ENCODE peak calls at places on chromosomes 4 and X, in six cellular contexts. C, R, U, Y, V and N are unnamed samples.

GRCh38 chr4:118811832-118812231 is 24.1 kb downstream of the SEC24D start:
- DNase-seq in R (no peak), Y (no peak), C (no peak), U (no peak), V (no peak), N (no peak)

GRCh38 chrX:51420610-51421009 is 75.8 kb downstream of the NUDT11 start:
- DNase-seq in V (peak; percentile 29), C (no peak), R (peak; percentile 47), U (peak; percentile 18), Y (no peak), N (peak; percentile 45)

GRCh38 chrX:56757327-56757726 is 28.3 kb downstream of the NBDY start:
- DNase-seq in V (no peak), R (no peak), C (no peak), U (no peak), Y (no peak), N (no peak)

GRCh38 chr4:13492752-13493151 is 8.6 kb upstream of the RAB28 start:
- DNase-seq in C (no peak), R (no peak), Y (no peak), U (no peak), V (no peak), N (no peak)

GRCh38 chrX:124736553-124737240 is 390.3 kb downstream of the SH2D1A start:
- DNase-seq in U (no peak), R (peak; percentile 35), C (peak; percentile 92), V (no peak), Y (no peak), N (no peak)

GRCh38 chrX:2502668-2503519 is 2.1 kb upstream of the DHRSX start:
- DNase-seq in C (no peak), R (no peak), U (peak; percentile 82), V (no peak), Y (peak; percentile 96), N (peak; percentile 18)

GRCh38 chr4:150004481-150004880 is 73.8 kb upstream of the DCLK2 start:
- DNase-seq in C (no peak), U (peak; percentile 61), V (no peak), Y (no peak), R (no peak), N (peak; percentile 58)

GRCh38 chr4:70359115-70359661 is 1.4 kb upstream of the SMR3A start:
- DNase-seq in C (no peak), R (no peak), V (no peak), Y (no peak), U (no peak), N (no peak)

GRCh38 chr4:139085141-139085540 is 69.6 kb downstream of the NOCT start:
- DNase-seq in Y (no peak), V (no peak), R (no peak), C (no peak), U (peak; percentile 37), N (peak; percentile 36)

GRCh38 chrX:102957751-102958150 is 20.7 kb downstream of the RAB40AL start:
- DNase-seq in U (peak; percentile 1), Y (no peak), C (no peak), V (no peak), R (no peak), N (peak; percentile 5)

GRCh38 chr4:40515037-40515397 is 114.6 kb downstream of the RBM47 start:
- DNase-seq in R (no peak), C (no peak), U (no peak), Y (peak; percentile 44), V (no peak), N (peak; percentile 7)
- H3K18ac ChIP-seq in R (no peak overlapping the region), C (no peak overlapping the region), U (no peak overlapping the region), Y (no peak overlapping the region), V (peak overlapping the region; percentile 11), N (no peak overlapping the region)

DNA sequence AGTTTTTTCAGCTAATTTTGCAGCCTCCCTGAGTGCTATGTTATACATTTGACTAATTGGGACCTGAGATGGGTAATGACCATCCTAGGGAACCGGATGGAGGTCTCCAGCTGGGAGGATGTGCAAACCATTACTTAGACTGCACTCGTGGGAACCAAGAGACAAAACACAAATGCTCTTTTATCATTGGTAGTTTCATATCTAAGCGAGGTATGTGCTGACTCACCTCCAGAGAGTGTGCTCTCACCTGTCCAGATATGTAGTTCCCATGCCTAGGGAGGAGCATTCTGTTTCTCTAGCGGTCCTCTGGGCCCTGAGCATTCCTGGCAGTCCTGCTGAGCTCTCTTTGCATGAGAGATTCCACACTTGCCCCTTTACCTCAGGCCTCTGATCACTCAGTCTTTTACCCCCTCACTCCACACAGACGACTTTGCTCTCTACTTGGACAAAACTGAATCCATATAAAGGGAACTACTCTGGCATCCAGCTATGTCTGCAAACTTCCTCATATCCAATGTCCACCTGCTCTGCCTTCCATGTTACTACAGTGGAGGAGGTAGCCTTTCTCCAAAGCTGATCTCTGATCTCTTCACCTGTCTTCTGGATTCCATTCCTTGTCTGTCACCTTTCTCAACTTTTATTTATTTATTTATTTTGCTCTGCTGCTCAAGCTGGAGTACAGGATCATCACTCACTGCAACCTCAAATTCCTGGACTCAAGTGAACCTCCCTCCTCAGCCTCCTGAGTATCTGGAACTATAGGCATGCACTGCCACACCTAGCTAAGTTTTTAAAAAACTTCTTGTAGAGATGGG is 88.4 kb downstream of the LRP2BP start:
- DNase-seq in V (no peak), R (peak; percentile 85), Y (peak; percentile 94), C (peak; percentile 69), U (no peak), N (peak; percentile 31)
- H3K18ac ChIP-seq in V (peak overlapping the region; percentile 46), R (no peak overlapping the region), Y (no peak overlapping the region), C (peak overlapping the region; percentile 29), U (no peak overlapping the region), N (no peak overlapping the region)

GRCh38 chr4:154367659-154368058 is 123.9 kb downstream of the DCHS2 start:
- DNase-seq in C (no peak), U (no peak), R (no peak), Y (no peak), V (no peak), N (no peak)
- H3K18ac ChIP-seq in C (no peak overlapping the region), U (no peak overlapping the region), R (no peak overlapping the region), Y (no peak overlapping the region), V (no peak overlapping the region), N (no peak overlapping the region)

GRCh38 chr4:142434519-142435224 is 411.4 kb downstream of the INPP4B start:
- DNase-seq in C (peak; percentile 36), U (no peak), R (peak; percentile 45), Y (no peak), V (no peak), N (no peak)

GRCh38 chr4:142440093-142440492 is 406.0 kb downstream of the INPP4B start:
- DNase-seq in U (no peak), V (no peak), R (no peak), Y (no peak), C (no peak), N (peak; percentile 29)

DNA sequence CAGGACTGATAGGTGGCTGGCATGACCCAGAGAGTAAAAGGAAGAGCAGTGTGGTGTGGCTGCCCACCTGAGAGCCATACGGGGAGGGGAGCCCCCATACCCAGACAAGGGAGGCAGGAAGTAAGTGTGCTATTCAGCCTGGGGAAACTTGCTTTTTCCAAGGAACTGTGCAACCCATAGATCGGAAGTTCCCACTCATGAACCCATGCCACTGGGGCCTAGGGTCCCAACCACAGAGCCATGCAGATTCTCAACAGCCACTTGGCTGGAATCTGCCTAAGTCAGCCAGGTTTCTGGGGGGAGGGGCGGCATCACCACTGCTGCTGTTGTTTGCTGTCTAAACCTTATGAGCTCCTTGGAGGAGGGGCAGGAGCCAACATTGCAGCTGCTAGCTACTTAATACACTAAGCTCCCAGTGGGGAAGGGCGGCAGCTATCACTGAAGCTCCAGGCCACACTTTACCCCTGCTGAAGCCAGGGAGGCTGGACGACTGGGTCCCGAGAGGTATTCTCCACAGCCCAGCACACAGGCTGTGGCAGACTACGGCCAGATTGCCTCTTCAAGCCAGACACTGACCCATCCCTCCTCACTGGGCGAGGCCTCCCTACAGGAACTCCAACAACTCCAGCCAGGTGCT is 410.4 kb downstream of the INPP4B start:
- DNase-seq in V (peak; percentile 17), C (peak; percentile 75), Y (no peak), R (peak; percentile 93), U (peak; percentile 8), N (no peak)
- H3K18ac ChIP-seq in V (peak overlapping the region; percentile 88), C (peak overlapping the region; percentile 32), Y (no peak overlapping the region), R (no peak overlapping the region), U (peak overlapping the region; percentile 65), N (no peak overlapping the region)

GRCh38 chrX:40167240-40168182 is 69.8 kb upstream of the BCOR start:
- DNase-seq in Y (no peak), V (no peak), C (peak; percentile 84), U (peak; percentile 57), R (peak; percentile 67), N (no peak)
- H3K18ac ChIP-seq in Y (no peak overlapping the region), V (peak overlapping the region; percentile 89), C (peak overlapping the region; percentile 87), U (peak overlapping the region; percentile 64), R (peak overlapping the region; percentile 56), N (no peak overlapping the region)

DNA sequence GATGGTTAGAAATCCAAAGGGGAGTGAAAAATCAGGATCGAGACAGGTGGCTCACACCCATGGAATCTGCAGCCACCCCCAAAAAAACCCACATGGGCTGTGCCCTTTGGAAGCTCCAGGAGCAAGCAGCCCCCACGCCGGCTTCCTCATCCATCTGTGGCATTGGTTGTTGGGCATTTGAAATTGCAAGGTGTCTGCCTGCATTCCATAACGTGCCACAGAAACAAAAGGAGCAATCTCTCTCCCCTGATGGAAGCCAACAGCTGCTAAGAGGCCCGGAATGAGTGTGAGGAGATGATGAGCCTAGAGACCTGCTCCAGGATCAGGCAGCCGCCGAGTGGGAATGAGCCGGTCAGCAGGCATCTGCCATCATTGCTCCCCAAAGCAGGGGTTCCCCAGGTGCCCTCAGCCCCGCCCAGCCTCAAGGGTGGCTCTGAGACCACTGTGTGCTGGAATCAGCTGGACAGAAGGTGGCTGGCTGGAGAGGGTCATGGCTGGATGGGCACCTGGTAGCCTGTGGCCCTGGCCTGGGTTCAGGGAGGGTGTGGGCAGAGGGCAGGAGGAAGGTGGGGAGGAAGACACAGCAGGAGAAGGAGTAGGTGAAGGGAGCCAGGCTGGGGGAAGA is 113.2 kb downstream of the CRLF2 start:
- DNase-seq in Y (no peak), U (no peak), C (no peak), V (no peak), R (no peak), N (no peak)
- H3K18ac ChIP-seq in Y (no peak overlapping the region), U (no peak overlapping the region), C (no peak overlapping the region), V (peak overlapping the region; percentile 23), R (no peak overlapping the region), N (no peak overlapping the region)

GRCh38 chr4:97911236-97911906 is 231.9 kb downstream of the STPG2 start:
- DNase-seq in C (peak; percentile 52), R (peak; percentile 61), V (peak; percentile 3), U (no peak), Y (no peak), N (no peak)
- H3K18ac ChIP-seq in C (no peak overlapping the region), R (no peak overlapping the region), V (peak overlapping the region; percentile 18), U (no peak overlapping the region), Y (no peak overlapping the region), N (no peak overlapping the region)

GRCh38 chrX:109793191-109793590 is 60.1 kb upstream of the ACSL4 start:
- DNase-seq in Y (no peak), V (no peak), U (no peak), R (peak; percentile 0), C (no peak), N (no peak)
- H3K18ac ChIP-seq in Y (no peak overlapping the region), V (no peak overlapping the region), U (no peak overlapping the region), R (no peak overlapping the region), C (no peak overlapping the region), N (no peak overlapping the region)

GRCh38 chr4:121817701-121818100 is 6.0 kb downstream of the CCNA2 start:
- DNase-seq in V (no peak), Y (no peak), U (no peak), R (no peak), C (no peak), N (no peak)
- H3K18ac ChIP-seq in V (no peak overlapping the region), Y (no peak overlapping the region), U (no peak overlapping the region), R (no peak overlapping the region), C (no peak overlapping the region), N (no peak overlapping the region)